ENCODE peak calls at places on chromosomes 3 and 15, in eight cellular contexts. P is fibroblast of pulmonary artery, S is fibroblast of mammary gland, D is lung, E is left ventricle myocardium inferior, W is HCT116, G is AG10803, O is HFFc6. Q is an unnamed sample.

GRCh38 chr3:149145926-149146325 is 16.5 kb downstream of the HPS3 start:
- DNase-seq in G (peak; percentile 8), D (no peak), S (no peak), O (no peak), E (no peak), W (no peak), P (no peak), Q (peak; percentile 76)

GRCh38 chr3:182092662-182093262 is 381.0 kb downstream of the SOX2 start:
- DNase-seq in E (no peak), W (no peak), G (no peak), O (no peak), P (no peak), S (no peak), D (no peak), Q (peak; percentile 12)

GRCh38 chr3:13125092-13126015 is 52.1 kb upstream of the IQSEC1 start:
- DNase-seq in E (no peak), W (no peak), O (no peak), P (no peak), S (no peak), G (no peak), D (no peak), Q (no peak)

GRCh38 chr3:46883252-46884185 is 6.0 kb downstream of the PTH1R start:
- DNase-seq in W (no peak), E (no peak), P (peak; percentile 35), O (no peak), G (no peak), S (peak; percentile 16), D (no peak), Q (peak; percentile 52)

GRCh38 chr3:32278714-32279113 is 40.2 kb downstream of the CMTM8 start:
- DNase-seq in W (no peak), G (no peak), S (peak; percentile 69), D (no peak), E (no peak), O (peak; percentile 11), P (peak; percentile 51), Q (no peak)

GRCh38 chr3:147359177-147360062 is 46.9 kb downstream of the ZIC4 start:
- DNase-seq in S (no peak), D (no peak), P (no peak), G (no peak), E (no peak), W (no peak), O (no peak), Q (no peak)

GRCh38 chr3:196966526-196967401 is 1.9 kb downstream of the PIGZ start:
- DNase-seq in W (no peak), P (no peak), D (no peak), G (no peak), E (no peak), O (no peak), S (no peak), Q (no peak)

GRCh38 chr3:119240101-119240581 is 537 bp downstream of the B4GALT4 start:
- DNase-seq in G (no peak), D (peak; percentile 47), E (no peak), W (no peak), S (no peak), O (no peak), P (peak; percentile 8), Q (no peak)

GRCh38 chr3:147843331-147843730 is 434.2 kb downstream of the ZIC1 start:
- DNase-seq in S (peak; percentile 37), P (no peak), E (no peak), W (no peak), D (no peak), O (no peak), G (no peak), Q (no peak)

DNA sequence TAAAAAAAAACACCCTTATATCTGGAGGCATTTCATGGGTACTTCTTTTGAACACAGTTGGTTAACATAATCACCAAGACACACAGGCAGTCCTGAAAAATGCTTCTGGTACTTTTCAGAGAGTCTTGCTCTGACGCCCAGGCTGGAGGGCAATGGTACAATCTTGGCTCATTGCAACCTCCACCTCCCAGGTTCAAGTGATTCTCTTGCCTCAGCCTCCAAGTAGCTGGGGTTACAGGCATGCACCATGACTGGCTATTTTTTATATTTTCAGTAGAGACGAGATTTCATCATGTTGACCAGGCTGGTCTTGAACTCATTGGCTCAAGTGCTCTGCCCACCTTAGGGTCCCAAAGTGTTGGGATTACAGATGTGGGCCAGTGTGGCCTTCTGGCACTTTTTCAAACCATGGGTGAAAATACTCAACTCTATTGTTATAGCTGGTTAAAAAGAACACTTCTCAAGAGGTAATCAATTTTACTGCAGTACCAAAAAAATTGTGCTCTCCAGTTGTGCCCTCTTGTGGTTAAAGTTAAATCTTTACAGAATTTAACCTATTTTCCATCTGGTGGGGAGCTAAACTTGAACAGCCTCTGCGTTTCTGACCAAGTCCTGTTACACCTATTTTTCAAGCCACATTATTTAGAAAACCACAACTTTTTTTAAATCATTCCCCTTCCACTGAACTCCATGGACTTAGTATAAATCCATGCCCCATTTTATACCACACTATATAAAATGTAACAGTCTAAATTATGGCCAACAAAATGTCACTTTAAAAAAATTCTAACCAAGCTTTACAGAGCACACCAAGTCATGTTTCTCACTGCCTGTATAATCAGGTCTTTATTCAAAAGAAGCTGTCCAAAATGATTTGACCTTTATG is 1.2 kb upstream of the SNAPC5 start:
- DNase-seq in S (peak; percentile 59), D (no peak), G (peak; percentile 53), W (no peak), E (no peak), P (peak; percentile 69), O (peak; percentile 52), Q (peak; percentile 61)
- TF ChIP-seq CTCF in S (peak; percentile 39), D (no peak), G (peak; percentile 45), W (no peak), E (peak; percentile 48), P (peak; percentile 37), O (peak; percentile 77), Q (peak; percentile 12)

GRCh38 chr3:143952569-143953069 is 19.0 kb upstream of the DIPK2A start:
- DNase-seq in O (no peak), E (no peak), W (no peak), G (no peak), P (no peak), S (no peak), D (no peak), Q (no peak)
- TF ChIP-seq CTCF in O (peak; percentile 19), E (no peak), W (no peak), G (no peak), P (no peak), S (no peak), D (no peak), Q (no peak)

DNA sequence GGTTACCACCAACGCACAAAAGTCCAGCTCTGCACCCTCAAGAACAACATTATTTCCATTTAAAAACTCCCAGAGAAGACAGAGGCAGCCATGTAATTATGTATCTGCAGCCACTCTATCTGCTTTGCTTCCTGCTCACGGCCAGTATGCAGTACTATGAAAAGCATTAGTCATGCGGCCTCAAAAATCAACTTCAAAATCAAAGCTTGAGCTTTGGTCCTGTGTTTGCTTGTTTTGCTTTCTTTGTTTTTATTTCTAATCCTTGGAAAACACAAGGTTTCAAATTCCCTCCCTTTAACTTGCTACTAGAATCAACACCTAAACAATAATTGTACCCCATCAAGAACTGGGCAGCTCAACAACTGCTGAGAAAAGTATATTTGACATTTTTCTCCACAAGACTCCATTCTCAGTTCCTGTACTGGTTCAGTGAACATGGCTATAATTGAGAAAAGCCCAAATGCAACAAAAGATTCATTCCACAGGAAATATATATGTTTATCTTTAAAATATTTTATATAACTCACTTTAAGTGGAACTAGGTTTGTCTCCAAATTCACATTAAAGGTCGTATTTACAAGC is 37.6 kb downstream of the GBE1 start:
- DNase-seq in E (no peak), D (no peak), W (no peak), P (peak; percentile 66), O (peak; percentile 26), G (peak; percentile 25), S (peak; percentile 43), Q (no peak)
- TF ChIP-seq CTCF in E (no peak), D (no peak), W (no peak), P (no peak), O (no peak), G (no peak), S (no peak), Q (no peak)

GRCh38 chr3:127690823-127691452 is 18.2 kb downstream of the ABTB1 start:
- DNase-seq in S (peak; percentile 64), D (no peak), O (peak; percentile 60), G (peak; percentile 80), E (peak; percentile 27), P (peak; percentile 75), W (peak; percentile 43), Q (peak; percentile 47)
- TF ChIP-seq CTCF in S (peak; percentile 75), D (no peak), O (peak; percentile 87), G (peak; percentile 85), E (peak; percentile 66), P (peak; percentile 84), W (peak; percentile 84), Q (peak; percentile 47)

GRCh38 chr15:65212097-65212496 is 824 bp upstream of the CILP start:
- DNase-seq in E (no peak), O (no peak), G (no peak), P (no peak), W (no peak), D (no peak), S (no peak), Q (peak; percentile 68)
- TF ChIP-seq CTCF in E (peak; percentile 40), O (peak; percentile 71), G (peak; percentile 22), P (peak; percentile 41), W (peak; percentile 38), D (no peak), S (peak; percentile 39), Q (peak; percentile 75)

DNA sequence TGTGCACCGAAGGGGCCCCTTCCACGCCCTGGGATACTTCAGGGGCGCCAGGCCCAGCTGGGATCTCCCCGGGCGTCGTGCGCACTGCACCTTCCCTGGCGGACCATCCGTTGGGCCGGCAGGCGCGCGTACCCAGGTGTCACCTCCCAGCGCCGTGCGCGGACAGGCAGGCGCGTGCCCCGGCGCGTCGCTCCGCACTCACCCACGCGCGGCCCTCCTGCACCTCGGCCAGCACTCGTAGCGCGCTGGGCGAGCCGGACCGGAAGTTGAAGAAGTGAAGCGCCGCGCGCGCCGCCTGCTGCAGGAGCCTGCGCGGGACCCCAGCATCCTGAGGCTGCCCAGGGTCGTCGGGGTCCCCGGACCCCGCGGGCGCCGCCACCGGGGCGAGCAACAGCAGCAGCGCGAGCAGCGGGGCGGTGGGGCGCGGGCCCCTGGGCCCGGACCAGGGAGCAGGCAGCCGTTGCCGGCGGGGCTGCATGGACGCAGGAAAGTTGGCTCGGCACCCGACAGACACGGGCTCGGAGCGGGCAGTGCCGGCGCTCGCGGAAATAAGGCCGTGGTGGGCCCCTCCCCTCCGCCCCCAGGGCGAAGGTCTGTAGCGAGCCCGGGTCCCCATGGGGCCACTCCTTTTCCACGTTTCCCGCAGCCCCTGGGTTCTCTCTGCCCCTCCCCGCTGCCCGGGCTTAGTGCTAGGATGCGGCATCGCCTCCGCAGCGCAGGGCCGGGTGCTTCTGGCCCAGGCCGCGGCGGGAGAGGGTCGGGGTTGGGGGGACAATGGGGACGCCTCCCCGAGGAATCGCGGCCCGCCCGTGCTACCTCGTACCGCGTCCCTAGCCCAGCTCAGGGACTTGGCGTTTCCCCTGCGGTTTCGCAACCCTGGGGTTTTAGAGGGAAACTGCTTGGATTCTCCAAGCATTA is at the start of gene RARRES1:
- DNase-seq in D (peak; percentile 71), G (peak; percentile 39), S (peak; percentile 48), P (peak; percentile 58), E (peak; percentile 77), W (no peak), O (peak; percentile 23), Q (no peak)
- TF ChIP-seq CTCF in D (no peak), G (no peak), S (no peak), P (no peak), E (no peak), W (no peak), O (no peak), Q (no peak)

Q was measured in NB4.